ENCODE peak calls at places on chromosomes 2 and 18, in seven cellular contexts. B is heart left ventricle; Z is sigmoid colon; O is CD8-positive, alpha-beta T cell; D is colonic mucosa; E is tibial nerve; C is GM23338. J is an unnamed sample.

GRCh38 chr18:26159353-26159752 is 25.7 kb downstream of the PSMA8 start:
- DNase-seq in B (no peak), Z (no peak), O (no peak), D (no peak), E (no peak), C (peak; percentile 4), J (no peak)

GRCh38 chr18:7562491-7562890 is 4.6 kb upstream of the PTPRM start:
- DNase-seq in B (no peak), Z (no peak), O (no peak), D (no peak), E (no peak), C (no peak), J (no peak)

GRCh38 chr2:8277921-8278571 is 403.8 kb upstream of the ID2 start:
- DNase-seq in B (no peak), Z (no peak), O (no peak), D (no peak), E (no peak), C (no peak), J (no peak)

GRCh38 chr18:74898965-74899364 is 301.3 kb downstream of the ZNF407 start:
- DNase-seq in B (no peak), Z (no peak), O (no peak), D (no peak), E (no peak), C (no peak), J (no peak)

GRCh38 chr18:57950542-57950941 is 93.5 kb upstream of the NEDD4L start:
- DNase-seq in B (no peak), Z (no peak), O (no peak), D (no peak), E (no peak), C (no peak), J (no peak)

GRCh38 chr2:73078457-73079411 is 7.2 kb upstream of the SFXN5 start:
- DNase-seq in B (no peak), Z (no peak), O (no peak), D (no peak), E (no peak), C (no peak), J (no peak)

GRCh38 chr2:46119453-46119852 is 177.8 kb upstream of the EPAS1 start:
- DNase-seq in B (no peak), Z (no peak), O (no peak), D (no peak), E (no peak), C (no peak), J (no peak)

GRCh38 chr2:145657265-145657664 is 1137.3 kb upstream of the ZEB2 start:
- DNase-seq in B (no peak), Z (no peak), O (no peak), D (no peak), E (no peak), C (no peak), J (no peak)

GRCh38 chr2:8543412-8544167 is 138.3 kb upstream of the ID2 start:
- DNase-seq in B (peak; percentile 75), Z (peak; percentile 82), O (no peak), D (peak; percentile 47), E (peak; percentile 33), C (no peak), J (peak; percentile 82)

GRCh38 chr18:21740474-21740723 is 193 bp upstream of the MIB1 start:
- DNase-seq in B (peak; percentile 99), Z (peak; percentile 99), O (no peak), D (peak; percentile 99), E (no peak), C (peak; percentile 98), J (peak; percentile 99)

GRCh38 chr2:1884933-1885580 is 140.7 kb upstream of the PXDN start:
- DNase-seq in B (peak; percentile 32), Z (no peak), O (no peak), D (no peak), E (peak; percentile 64), C (no peak), J (no peak)

GRCh38 chr18:62863629-62864028 is 148.3 kb downstream of the PHLPP1 start:
- DNase-seq in B (no peak), Z (no peak), O (no peak), D (no peak), E (no peak), C (no peak), J (no peak)

GRCh38 chr2:67485431-67485830 is 88.3 kb downstream of the ETAA1 start:
- DNase-seq in B (no peak), Z (no peak), O (no peak), D (no peak), E (no peak), C (peak; percentile 6), J (no peak)

GRCh38 chr2:241546771-241547498 is 11.6 kb upstream of the BOK start:
- DNase-seq in B (no peak), Z (no peak), O (no peak), D (no peak), E (no peak), C (peak; percentile 57), J (peak; percentile 29)

GRCh38 chr2:98944786-98945185 is 8.8 kb upstream of the CRACDL start:
- DNase-seq in B (no peak), Z (no peak), O (no peak), D (no peak), E (no peak), C (no peak), J (no peak)

GRCh38 chr2:126849991-126850535 is 48.6 kb upstream of the TEX51 start:
- DNase-seq in B (no peak), Z (no peak), O (no peak), D (no peak), E (no peak), C (no peak), J (no peak)

GRCh38 chr2:38315707-38316333 is 61.3 kb downstream of the ATL2 start:
- DNase-seq in B (no peak), Z (no peak), O (no peak), D (no peak), E (peak; percentile 28), C (peak; percentile 76), J (no peak)

GRCh38 chr2:194867328-194867727 is 789.7 kb upstream of the SLC39A10 start:
- DNase-seq in B (no peak), Z (no peak), O (no peak), D (no peak), E (no peak), C (peak; percentile 47), J (no peak)

GRCh38 chr2:188079176-188079575 is 212.5 kb upstream of the GULP1 start:
- DNase-seq in B (no peak), Z (no peak), O (no peak), D (no peak), E (no peak), C (no peak), J (no peak)

GRCh38 chr18:11553098-11553940 is 56.1 kb upstream of the SLC35G4 start:
- DNase-seq in B (no peak), Z (no peak), O (no peak), D (peak; percentile 24), E (peak; percentile 76), C (peak; percentile 82), J (no peak)

GRCh38 chr2:61759718-61760117 is 94.1 kb downstream of the FAM161A start:
- DNase-seq in B (no peak), Z (no peak), O (no peak), D (no peak), E (no peak), C (no peak), J (no peak)

GRCh38 chr2:121073320-121074210 is 211.4 kb downstream of the TFCP2L1 start:
- DNase-seq in B (no peak), Z (no peak), O (no peak), D (no peak), E (no peak), C (no peak), J (no peak)

GRCh38 chr18:79796016-79796415 is 1.7 kb upstream of the KCNG2 start:
- DNase-seq in B (peak; percentile 24), Z (peak; percentile 36), O (no peak), D (no peak), E (no peak), C (no peak), J (no peak)

GRCh38 chr18:3864669-3865298 is 414.8 kb downstream of the TGIF1 start:
- DNase-seq in B (no peak), Z (no peak), O (no peak), D (no peak), E (no peak), C (no peak), J (no peak)

GRCh38 chr18:3863593-3863992 is 413.6 kb downstream of the TGIF1 start:
- DNase-seq in B (no peak), Z (no peak), O (no peak), D (no peak), E (no peak), C (peak; percentile 27), J (no peak)

GRCh38 chr18:3861495-3861894 is 411.5 kb downstream of the TGIF1 start:
- DNase-seq in B (no peak), Z (no peak), O (no peak), D (no peak), E (no peak), C (no peak), J (no peak)

GRCh38 chr18:3867252-3867651 is 417.3 kb downstream of the TGIF1 start:
- DNase-seq in B (no peak), Z (no peak), O (no peak), D (no peak), E (no peak), C (no peak), J (no peak)

DNA sequence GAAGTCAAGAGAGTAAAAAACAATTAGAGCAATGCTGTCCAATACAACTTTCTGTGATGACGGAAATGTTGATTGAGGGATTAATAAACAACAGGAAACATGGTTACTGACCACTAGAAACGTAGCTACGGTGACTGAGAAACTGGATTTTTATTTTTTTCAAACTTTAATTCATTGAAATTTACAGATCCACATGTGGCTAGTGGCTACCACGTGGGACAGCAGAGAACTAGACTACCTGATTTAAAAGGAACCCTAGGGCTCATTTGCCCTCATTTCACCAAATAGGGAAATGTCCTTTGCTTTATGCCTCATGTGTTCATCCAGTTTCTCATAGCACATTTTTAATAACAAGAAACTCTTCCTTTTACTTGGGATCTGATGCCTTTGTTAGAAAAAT is 413.0 kb downstream of the TGIF1 start:
- DNase-seq in B (no peak), Z (no peak), O (no peak), D (no peak), E (no peak), C (no peak), J (no peak)
- H3K4me1 ChIP-seq in B (peaks cover 6% of the 10 kb centered on the region), Z (no peaks in the 10 kb centered on the region), O (no peaks in the 10 kb centered on the region), D (no peaks in the 10 kb centered on the region), E (no peaks in the 10 kb centered on the region), C (no peaks in the 10 kb centered on the region), J (no peaks in the 10 kb centered on the region)

GRCh38 chr2:237092920-237093781 is 7.5 kb downstream of the COPS8 start:
- DNase-seq in B (peak; percentile 40), Z (peak; percentile 88), O (no peak), D (no peak), E (peak; percentile 71), C (peak; percentile 23), J (peak; percentile 19)
- TF ChIP-seq CTCF in B (peak; percentile 60), Z (peak; percentile 71), O (no peak), D (peak; percentile 22), E (peak; percentile 25), C (peak; percentile 26), J (no peak)

DNA sequence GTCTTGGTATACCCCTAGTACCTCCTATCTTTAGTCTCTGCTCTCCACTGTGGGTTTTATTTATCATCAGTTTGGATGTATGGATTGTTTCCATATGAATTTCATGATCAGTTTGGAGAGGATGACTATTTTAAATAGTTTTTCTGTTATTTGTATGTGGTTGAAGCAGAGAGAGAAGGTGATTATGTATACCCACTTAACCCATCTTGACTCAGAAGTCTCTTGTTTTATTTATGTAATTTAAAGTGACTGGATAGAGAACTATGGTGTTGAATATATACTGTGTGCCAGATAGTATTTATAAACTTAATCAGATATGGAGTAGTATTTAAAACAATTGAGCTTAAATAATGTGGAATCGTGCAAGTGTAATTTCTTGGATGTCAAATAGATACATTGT is 39.9 kb downstream of the SMAD4 start:
- DNase-seq in B (no peak), Z (no peak), O (no peak), D (no peak), E (no peak), C (no peak), J (no peak)
- H3K4me1 ChIP-seq in B (peaks cover 7% of the 10 kb centered on the region), Z (peaks cover 10% of the 10 kb centered on the region), O (peaks cover 9% of the 10 kb centered on the region), D (no peaks in the 10 kb centered on the region), E (peaks cover 10% of the 10 kb centered on the region), C (no peaks in the 10 kb centered on the region), J (no peaks in the 10 kb centered on the region)

GRCh38 chr2:150911766-150912280 is 349.8 kb downstream of the RBM43 start:
- DNase-seq in B (peak; percentile 61), Z (peak; percentile 90), O (no peak), D (peak; percentile 37), E (peak; percentile 92), C (peak; percentile 19), J (peak; percentile 40)
- TF ChIP-seq CTCF in B (peak; percentile 45), Z (no peak), O (no peak), D (no peak), E (peak; percentile 42), C (peak; percentile 57), J (no peak)